ENCODE peak calls at places on chromosomes 6 and 20, in four cellular contexts. L is tibial artery; U is GM23248; C is CD8-positive, alpha-beta T cell. R is an unnamed sample.

GRCh38 chr6:70566751-70567382 is at the start of gene SDHAF4:
- DNase-seq in L (peak; percentile 93), U (peak; percentile 95), C (peak; percentile 96), R (peak; percentile 80)

GRCh38 chr20:63822276-63822696 is 8.8 kb downstream of the ZBTB46 start:
- DNase-seq in L (no peak), U (no peak), C (no peak), R (no peak)

GRCh38 chr6:143290206-143290605 is 160.3 kb downstream of the ADAT2 start:
- DNase-seq in L (no peak), U (no peak), C (no peak), R (no peak)

GRCh38 chr20:58233881-58234528 is 5.6 kb upstream of the ANKRD60 start:
- DNase-seq in L (no peak), U (peak; percentile 39), C (peak; percentile 58), R (no peak)

GRCh38 chr6:121770943-121771342 is 335.5 kb downstream of the GJA1 start:
- DNase-seq in L (no peak), U (peak; percentile 37), C (no peak), R (peak; percentile 63)

GRCh38 chr20:53570446-53571276 is 23.0 kb downstream of the ZNF217 start:
- DNase-seq in L (no peak), U (no peak), C (peak; percentile 23), R (no peak)

GRCh38 chr6:112433457-112433856 is 86.3 kb downstream of the RFPL4B start:
- DNase-seq in L (no peak), U (no peak), C (no peak), R (no peak)

GRCh38 chr6:129297592-129297991 is 412.4 kb downstream of the ARHGAP18 start:
- DNase-seq in L (no peak), U (no peak), C (no peak), R (no peak)

GRCh38 chr20:25247100-25247665 is 702 bp upstream of the PYGB start:
- DNase-seq in L (peak; percentile 82), U (peak; percentile 83), C (no peak), R (peak; percentile 59)

GRCh38 chr6:148557796-148558457 is 188.9 kb upstream of the UST start:
- DNase-seq in L (no peak), U (peak; percentile 41), C (no peak), R (no peak)

GRCh38 chr6:113632220-113632864 is 224.8 kb upstream of the MARCKS start:
- DNase-seq in L (peak; percentile 27), U (peak; percentile 89), C (no peak), R (peak; percentile 99)

GRCh38 chr6:137783640-137784198 is 83.3 kb upstream of the TNFAIP3 start:
- DNase-seq in L (no peak), U (no peak), C (no peak), R (no peak)

GRCh38 chr20:34269996-34270627 is 28.9 kb downstream of the ASIP start:
- DNase-seq in L (peak; percentile 35), U (peak; percentile 40), C (no peak), R (no peak)

GRCh38 chr6:169990095-169991030 is 238.9 kb downstream of the ERMARD start:
- DNase-seq in L (peak; percentile 38), U (no peak), C (no peak), R (no peak)

GRCh38 chr6:41939091-41939847 is 2.3 kb downstream of the CCND3 start:
- DNase-seq in L (peak; percentile 44), U (peak; percentile 70), C (no peak), R (no peak)

GRCh38 chr6:1325471-1326309 is 13.8 kb downstream of the FOXQ1 start:
- DNase-seq in L (no peak), U (peak; percentile 97), C (no peak), R (peak; percentile 96)

GRCh38 chr6:17042422-17043147 is 59.3 kb upstream of the STMND1 start:
- DNase-seq in L (no peak), U (peak; percentile 73), C (no peak), R (peak; percentile 77)

GRCh38 chr20:56414842-56415765 is 3.0 kb downstream of the CASS4 start:
- DNase-seq in L (no peak), U (peak; percentile 87), C (no peak), R (no peak)

GRCh38 chr20:7038029-7038428 is 270.5 kb downstream of the BMP2 start:
- DNase-seq in L (no peak), U (peak; percentile 82), C (no peak), R (peak; percentile 58)

GRCh38 chr20:34302312-34302722 is 838 bp downstream of the AHCY start:
- DNase-seq in L (no peak), U (peak; percentile 76), C (no peak), R (peak; percentile 25)

DNA sequence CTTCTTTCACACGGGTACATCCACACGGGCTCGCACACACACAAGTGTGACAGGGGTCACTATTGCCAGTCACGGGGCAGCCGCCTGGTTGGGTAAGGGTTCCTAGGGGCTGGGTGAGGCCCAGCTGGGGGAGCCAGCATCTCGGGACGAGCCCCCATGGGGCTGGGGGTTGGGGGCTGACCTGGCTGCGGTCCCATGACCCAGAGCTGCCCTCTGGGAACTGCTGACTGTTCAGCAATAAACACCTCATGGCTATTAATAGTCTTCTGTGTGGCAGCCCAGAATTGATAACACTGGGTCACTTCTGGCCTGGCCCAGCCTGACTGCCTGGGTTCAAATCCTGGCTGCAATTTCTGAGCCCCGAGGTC is 23.8 kb downstream of the VEGFA start:
- DNase-seq in L (no peak), U (no peak), C (no peak), R (no peak)
- H3K4me1 ChIP-seq in L (no peaks in the 10 kb centered on the region), U (peaks cover 5% of the 10 kb centered on the region), C (no peaks in the 10 kb centered on the region), R (peaks cover 15% of the 10 kb centered on the region)

DNA sequence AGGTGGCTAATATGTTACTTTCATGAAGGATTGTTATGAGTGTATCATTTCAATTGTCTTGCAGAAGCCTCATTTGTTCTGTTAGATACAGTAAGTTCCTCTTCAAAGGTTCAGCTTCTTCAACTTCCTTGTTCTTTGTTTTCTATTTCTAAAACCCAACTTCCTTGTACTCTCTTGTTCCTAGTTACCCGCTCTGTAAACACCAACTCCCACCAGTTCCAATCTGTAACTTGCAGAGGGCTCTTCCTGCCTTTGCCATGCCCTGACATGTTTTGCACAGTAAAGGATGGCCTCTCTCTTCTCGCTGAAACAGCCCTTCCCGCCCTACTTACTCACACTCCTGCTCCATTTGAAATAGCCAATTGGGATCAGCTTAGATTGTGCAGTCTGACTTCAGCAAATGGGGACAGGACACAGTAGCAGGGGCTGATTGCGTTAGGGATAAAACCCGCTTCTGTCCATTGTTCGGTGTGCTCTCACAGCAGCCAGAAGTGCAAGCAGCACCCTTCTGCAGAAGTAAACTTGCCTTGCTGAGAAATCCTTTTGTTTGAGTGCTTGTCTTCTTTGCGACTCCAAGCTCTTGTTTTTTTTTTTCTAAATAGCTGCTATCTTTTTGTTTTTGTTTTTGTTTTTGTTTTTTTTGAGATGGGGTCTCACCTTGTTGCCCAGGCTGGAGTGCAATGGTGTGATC is 45.9 kb upstream of the POU5F1 start:
- DNase-seq in L (no peak), U (no peak), C (no peak), R (peak; percentile 51)
- H3K4me1 ChIP-seq in L (no peaks in the 10 kb centered on the region), U (no peaks in the 10 kb centered on the region), C (no peaks in the 10 kb centered on the region), R (no peaks in the 10 kb centered on the region)

GRCh38 chr20:38113401-38114325 is 51.4 kb downstream of the TGM2 start:
- DNase-seq in L (no peak), U (no peak), C (peak; percentile 38), R (no peak)
- H3K4me1 ChIP-seq in L (peaks cover 36% of the 10 kb centered on the region), U (peaks cover 42% of the 10 kb centered on the region), C (no peaks in the 10 kb centered on the region), R (peaks cover 40% of the 10 kb centered on the region)

DNA sequence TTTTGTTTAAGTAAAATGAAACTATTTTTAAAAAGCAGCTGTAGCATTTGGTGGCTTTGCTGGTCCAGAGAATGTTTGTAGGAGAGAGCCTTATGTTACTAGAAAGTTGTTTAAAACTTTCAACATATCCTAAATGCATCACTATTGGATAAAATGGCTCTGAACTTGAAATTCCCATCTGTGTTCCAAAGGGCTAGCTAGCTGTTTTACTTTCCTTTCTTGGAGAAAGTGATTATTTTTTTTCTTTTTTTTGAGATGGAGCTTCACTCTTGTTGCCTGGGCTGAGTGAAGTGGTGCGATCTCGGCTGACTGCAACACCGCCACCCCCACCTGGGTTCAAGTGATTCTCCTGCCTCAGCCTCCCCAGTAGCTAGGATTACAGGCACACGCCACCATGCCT is 2.5 kb downstream of the SYNJ2 start:
- DNase-seq in L (peak; percentile 15), U (no peak), C (no peak), R (no peak)
- H3K4me1 ChIP-seq in L (peaks cover 6% of the 10 kb centered on the region), U (peaks cover 17% of the 10 kb centered on the region), C (peaks cover 59% of the 10 kb centered on the region), R (peaks cover 35% of the 10 kb centered on the region)

GRCh38 chr20:47713163-47713562 is 72.1 kb downstream of the SULF2 start:
- DNase-seq in L (no peak), U (no peak), C (no peak), R (no peak)

GRCh38 chr20:47711046-47711752 is 74.1 kb downstream of the SULF2 start:
- DNase-seq in L (no peak), U (no peak), C (no peak), R (no peak)

GRCh38 chr20:47708140-47708807 is 77.0 kb downstream of the SULF2 start:
- DNase-seq in L (no peak), U (no peak), C (no peak), R (no peak)

GRCh38 chr20:47708953-47709833 is 76.1 kb downstream of the SULF2 start:
- DNase-seq in L (no peak), U (no peak), C (no peak), R (no peak)

DNA sequence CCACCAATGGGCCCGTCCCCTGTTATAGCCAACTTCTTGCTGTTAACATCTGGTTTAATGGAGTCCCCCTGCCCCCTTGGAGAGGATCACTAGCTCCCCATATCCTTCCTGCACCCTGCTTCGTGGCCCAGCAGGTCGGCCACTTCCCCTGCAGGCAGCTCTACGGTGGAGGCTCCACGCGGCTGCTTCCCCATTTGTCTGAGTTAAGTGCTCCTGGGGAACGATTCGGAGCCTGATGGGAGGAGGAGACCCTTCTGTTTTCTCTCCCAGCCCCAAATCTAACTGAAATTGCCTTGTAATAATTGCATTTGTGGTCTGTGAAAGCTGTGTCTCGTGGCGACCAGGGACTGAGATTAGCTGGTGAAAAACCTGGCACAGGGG is 74.6 kb downstream of the SULF2 start:
- DNase-seq in L (no peak), U (no peak), C (no peak), R (no peak)
- H3K4me1 ChIP-seq in L (no peaks in the 10 kb centered on the region), U (no peaks in the 10 kb centered on the region), C (no peaks in the 10 kb centered on the region), R (peaks cover under 1% of the 10 kb centered on the region)

GRCh38 chr6:168537485-168537884 is 96.5 kb downstream of the SMOC2 start:
- DNase-seq in L (no peak), U (no peak), C (no peak), R (no peak)
- H3K4me1 ChIP-seq in L (peaks cover 59% of the 10 kb centered on the region), U (no peaks in the 10 kb centered on the region), C (no peaks in the 10 kb centered on the region), R (no peaks in the 10 kb centered on the region)

DNA sequence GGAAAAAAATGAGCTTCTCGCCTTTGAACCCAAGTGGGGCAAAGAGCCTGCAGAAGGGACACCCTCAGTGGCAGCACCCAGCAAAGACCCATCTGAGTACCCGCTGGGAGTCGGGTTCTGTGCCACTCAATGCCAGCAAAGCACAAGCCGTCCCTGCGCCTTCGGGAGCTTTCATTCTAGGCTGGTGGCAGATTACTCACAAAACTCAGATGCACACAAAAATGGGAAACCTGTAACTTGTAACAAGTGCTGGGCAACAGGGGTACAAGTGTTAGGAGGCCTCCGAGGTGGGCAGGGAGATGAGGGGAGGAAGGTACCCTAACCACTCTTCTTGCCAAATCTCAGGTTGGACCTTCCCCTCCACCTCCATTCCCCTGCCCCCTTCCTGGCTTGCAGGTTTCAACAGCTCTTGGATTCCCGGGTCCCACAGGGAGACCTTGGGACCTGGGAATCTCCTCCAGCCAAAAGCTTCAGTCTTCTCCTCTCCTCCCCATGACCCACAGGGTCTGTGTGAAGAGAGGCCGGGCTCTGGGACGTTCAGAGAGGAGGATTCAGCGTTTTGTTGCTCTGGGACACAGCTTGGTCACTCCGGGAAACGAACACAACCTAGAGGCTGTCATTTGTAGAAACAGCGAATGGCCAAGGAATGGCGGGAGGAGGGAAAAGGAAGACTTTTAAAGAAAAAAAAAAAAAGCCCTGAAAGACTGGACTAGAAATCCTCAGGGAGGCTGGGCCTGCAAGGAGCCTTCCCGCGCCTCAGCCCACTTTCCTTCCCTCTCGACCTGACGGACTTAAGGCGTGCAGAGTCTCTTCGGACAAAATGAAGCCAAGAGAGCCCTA is 1.2 kb upstream of the PARD6B start:
- DNase-seq in L (no peak), U (peak; percentile 62), C (no peak), R (no peak)
- H3K4me1 ChIP-seq in L (peaks cover 20% of the 10 kb centered on the region), U (peaks cover 14% of the 10 kb centered on the region), C (peaks cover 16% of the 10 kb centered on the region), R (peaks cover 53% of the 10 kb centered on the region)